ENCODE peak calls at places on chromosomes 3 and 15, in four cellular contexts. D is adipocyte, G is colonic mucosa, A is GM04504. H is an unnamed sample.

GRCh38 chr3:64289622-64290021 is 64.4 kb upstream of the PRICKLE2 start:
- DNase-seq in D (no peak), G (no peak), A (no peak), H (no peak)

GRCh38 chr3:194930439-194931204 is 244.9 kb downstream of the FAM43A start:
- DNase-seq in D (peak; percentile 50), G (peak; percentile 12), A (peak; percentile 45), H (peak; percentile 95)

GRCh38 chr3:64291345-64291744 is 66.1 kb upstream of the PRICKLE2 start:
- DNase-seq in D (peak; percentile 86), G (peak; percentile 24), A (peak; percentile 86), H (peak; percentile 93)

GRCh38 chr3:7744850-7745249 is 756.8 kb upstream of the LMCD1 start:
- DNase-seq in D (no peak), G (no peak), A (no peak), H (no peak)

GRCh38 chr15:29377141-29377540 is 107.5 kb upstream of the NSMCE3 start:
- DNase-seq in D (no peak), G (no peak), A (no peak), H (no peak)

GRCh38 chr15:72319985-72320671 is at the start of gene CELF6:
- DNase-seq in D (peak; percentile 83), G (peak; percentile 73), A (no peak), H (peak; percentile 82)

GRCh38 chr3:53817809-53818208 is 28.4 kb downstream of the CHDH start:
- DNase-seq in D (no peak), G (no peak), A (no peak), H (no peak)

GRCh38 chr3:59189561-59190338 is 139.9 kb upstream of the CFAP20DC start:
- DNase-seq in D (no peak), G (peak; percentile 26), A (no peak), H (no peak)

GRCh38 chr3:187788984-187789857 is 44.0 kb upstream of the BCL6 start:
- DNase-seq in D (no peak), G (no peak), A (no peak), H (no peak)

GRCh38 chr15:99169769-99170311 is 65.0 kb downstream of the SYNM start:
- DNase-seq in D (peak; percentile 65), G (no peak), A (peak; percentile 67), H (peak; percentile 89)

GRCh38 chr3:121660356-121661171 is at the start of gene HCLS1:
- DNase-seq in D (peak; percentile 68), G (peak; percentile 46), A (no peak), H (peak; percentile 35)

GRCh38 chr3:14921034-14921616 is 26.3 kb upstream of the NR2C2 start:
- DNase-seq in D (peak; percentile 88), G (peak; percentile 87), A (peak; percentile 63), H (peak; percentile 87)

GRCh38 chr3:6644070-6644929 is 216.6 kb upstream of the GRM7 start:
- DNase-seq in D (no peak), G (no peak), A (no peak), H (no peak)

GRCh38 chr3:55486101-55486856 is 827 bp downstream of the WNT5A start:
- DNase-seq in D (peak; percentile 75), G (peak; percentile 63), A (no peak), H (peak; percentile 91)

GRCh38 chr3:51712511-51712931 is 5.7 kb downstream of the GRM2 start:
- DNase-seq in D (no peak), G (peak; percentile 7), A (no peak), H (no peak)

GRCh38 chr3:194045919-194046318 is 90.0 kb upstream of the HES1 start:
- DNase-seq in D (no peak), G (no peak), A (no peak), H (no peak)

GRCh38 chr3:104519968-104520655 is 846.6 kb upstream of the ALCAM start:
- DNase-seq in D (no peak), G (no peak), A (no peak), H (no peak)

GRCh38 chr15:48304398-48304797 is 26.8 kb upstream of the DUT start:
- DNase-seq in D (no peak), G (no peak), A (no peak), H (no peak)

GRCh38 chr3:187520027-187520945 is 149.9 kb downstream of the SST start:
- DNase-seq in D (no peak), G (no peak), A (peak; percentile 54), H (peak; percentile 78)

GRCh38 chr15:73691398-73691797 is 7.2 kb downstream of the CD276 start:
- DNase-seq in D (peak; percentile 65), G (peak; percentile 66), A (peak; percentile 36), H (peak; percentile 79)

GRCh38 chr15:53716909-53717878 is 42.3 kb downstream of the WDR72 start:
- DNase-seq in D (no peak), G (no peak), A (no peak), H (no peak)

GRCh38 chr3:28912120-28912885 is 368.6 kb upstream of the RBMS3 start:
- DNase-seq in D (no peak), G (no peak), A (no peak), H (peak; percentile 73)

GRCh38 chr15:67670647-67671305 is 128.3 kb downstream of the MAP2K5 start:
- DNase-seq in D (peak; percentile 11), G (no peak), A (no peak), H (no peak)

GRCh38 chr3:127822166-127822835 is at the start of gene MGLL:
- DNase-seq in D (peak; percentile 81), G (peak; percentile 66), A (peak; percentile 14), H (peak; percentile 59)

GRCh38 chr3:127358641-127359040 is 70.8 kb upstream of the PRR20G start:
- DNase-seq in D (no peak), G (no peak), A (no peak), H (no peak)

GRCh38 chr3:94456332-94456731 is 393.5 kb downstream of the NSUN3 start:
- DNase-seq in D (no peak), G (no peak), A (no peak), H (no peak)

GRCh38 chr3:95629802-95630201 is 1184.6 kb upstream of the EPHA6 start:
- DNase-seq in D (no peak), G (no peak), A (no peak), H (no peak)

GRCh38 chr15:68313501-68314390 is 36.2 kb downstream of the FEM1B start:
- DNase-seq in D (no peak), G (no peak), A (no peak), H (no peak)

GRCh38 chr3:47705391-47705790 is 76.3 kb downstream of the SMARCC1 start:
- DNase-seq in D (no peak), G (no peak), A (no peak), H (no peak)

GRCh38 chr3:153038779-153039178 is 123.2 kb upstream of the RAP2B start:
- DNase-seq in D (no peak), G (peak; percentile 29), A (no peak), H (no peak)

GRCh38 chr3:11575964-11576363 is 67.8 kb downstream of the VGLL4 start:
- DNase-seq in D (no peak), G (no peak), A (no peak), H (no peak)

GRCh38 chr15:52095597-52096262 is 16.8 kb downstream of the BCL2L10 start:
- DNase-seq in D (peak; percentile 93), G (no peak), A (peak; percentile 95), H (peak; percentile 96)

GRCh38 chr3:49880581-49881328 is 11.0 kb upstream of the CAMKV start:
- DNase-seq in D (no peak), G (no peak), A (no peak), H (no peak)

GRCh38 chr3:27792869-27793268 is 70.7 kb upstream of the EOMES start:
- DNase-seq in D (no peak), G (no peak), A (no peak), H (no peak)

GRCh38 chr3:134650431-134651346 is at the start of gene KY:
- DNase-seq in D (peak; percentile 49), G (no peak), A (no peak), H (peak; percentile 54)

GRCh38 chr3:25438791-25439555 is 10.9 kb downstream of the RARB start:
- DNase-seq in D (no peak), G (no peak), A (no peak), H (no peak)

GRCh38 chr3:42394579-42395288 is 15.7 kb downstream of the LYZL4 start:
- DNase-seq in D (no peak), G (no peak), A (no peak), H (no peak)

H was measured in EH.